ENCODE peak calls at places on chromosomes 6 and 20, in eight cellular contexts. A is body of pancreas, Y is bronchial epithelial cell, B is tibial artery, Z is AG04450, M is breast epithelium, W is lower leg skin, V is HCT116. G is an unnamed sample.

GRCh38 chr20:52497731-52498130 is 306.2 kb upstream of the ZFP64 start:
- DNase-seq in A (no peak), Y (peak; percentile 50), B (no peak), Z (no peak), M (no peak), W (no peak), V (no peak), G (no peak)

GRCh38 chr6:64672131-64672530 is 1034.9 kb downstream of the EYS start:
- DNase-seq in A (no peak), Y (no peak), B (no peak), Z (no peak), M (no peak), W (no peak), V (no peak), G (peak; percentile 35)

GRCh38 chr20:2799688-2800589 is 488 bp downstream of the CPXM1 start:
- DNase-seq in A (no peak), Y (no peak), B (no peak), Z (no peak), M (no peak), W (peak; percentile 81), V (no peak), G (peak; percentile 36)

GRCh38 chr6:81981812-81982211 is 229.3 kb upstream of the TENT5A start:
- DNase-seq in A (no peak), Y (peak; percentile 84), B (no peak), Z (peak; percentile 37), M (no peak), W (no peak), V (peak; percentile 43), G (peak; percentile 11)

GRCh38 chr6:145898376-145898775 is 65.8 kb downstream of the SHPRH start:
- DNase-seq in A (no peak), Y (peak; percentile 90), B (no peak), Z (no peak), M (no peak), W (no peak), V (no peak), G (no peak)

GRCh38 chr6:34152806-34153565 is 7.1 kb upstream of the GRM4 start:
- DNase-seq in A (no peak), Y (no peak), B (peak; percentile 48), Z (no peak), M (no peak), W (peak; percentile 72), V (no peak), G (no peak)

GRCh38 chr20:61922411-61922810 is 143.3 kb downstream of the TAF4 start:
- DNase-seq in A (no peak), Y (no peak), B (peak; percentile 20), Z (no peak), M (no peak), W (no peak), V (no peak), G (no peak)

GRCh38 chr6:49565855-49566254 is 15.4 kb downstream of the C6orf141 start:
- DNase-seq in A (no peak), Y (peak; percentile 50), B (no peak), Z (no peak), M (no peak), W (no peak), V (no peak), G (no peak)

GRCh38 chr6:80022803-80023202 is 18.4 kb downstream of the TTK start:
- DNase-seq in A (no peak), Y (peak; percentile 21), B (no peak), Z (peak; percentile 27), M (no peak), W (no peak), V (no peak), G (no peak)

GRCh38 chr20:58614366-58614765 is 36.7 kb upstream of the STX16 start:
- DNase-seq in A (no peak), Y (no peak), B (no peak), Z (no peak), M (no peak), W (no peak), V (no peak), G (no peak)

GRCh38 chr6:114068119-114068518 is 97.2 kb upstream of the HDAC2 start:
- DNase-seq in A (no peak), Y (no peak), B (no peak), Z (no peak), M (no peak), W (no peak), V (no peak), G (no peak)

DNA sequence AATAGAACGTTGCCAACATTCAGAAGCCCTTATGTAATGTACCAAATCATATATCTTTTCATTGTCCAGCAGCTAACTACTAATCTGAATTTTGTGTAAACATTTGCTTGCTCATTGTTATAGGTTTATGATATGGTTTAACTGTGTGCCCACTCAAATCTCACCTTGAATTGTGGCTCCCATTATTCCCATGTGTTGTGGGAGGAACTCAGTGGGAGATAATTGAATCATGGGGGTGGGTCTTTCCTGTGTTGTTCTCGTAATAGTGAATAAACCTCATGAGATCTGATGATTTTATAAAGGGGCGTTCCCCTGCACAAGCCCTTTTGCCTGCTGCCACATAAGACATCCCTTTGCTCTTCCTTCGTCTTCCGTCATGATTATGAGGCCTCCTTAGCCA is 91.9 kb upstream of the CLVS2 start:
- DNase-seq in A (no peak), Y (no peak), B (no peak), Z (no peak), M (no peak), W (no peak), V (no peak), G (no peak)
- TF ChIP-seq CTCF in A (no peak), Y (no peak), B (no peak), Z (no peak), M (no peak), W (no peak), V (no peak), G (no peak)

DNA sequence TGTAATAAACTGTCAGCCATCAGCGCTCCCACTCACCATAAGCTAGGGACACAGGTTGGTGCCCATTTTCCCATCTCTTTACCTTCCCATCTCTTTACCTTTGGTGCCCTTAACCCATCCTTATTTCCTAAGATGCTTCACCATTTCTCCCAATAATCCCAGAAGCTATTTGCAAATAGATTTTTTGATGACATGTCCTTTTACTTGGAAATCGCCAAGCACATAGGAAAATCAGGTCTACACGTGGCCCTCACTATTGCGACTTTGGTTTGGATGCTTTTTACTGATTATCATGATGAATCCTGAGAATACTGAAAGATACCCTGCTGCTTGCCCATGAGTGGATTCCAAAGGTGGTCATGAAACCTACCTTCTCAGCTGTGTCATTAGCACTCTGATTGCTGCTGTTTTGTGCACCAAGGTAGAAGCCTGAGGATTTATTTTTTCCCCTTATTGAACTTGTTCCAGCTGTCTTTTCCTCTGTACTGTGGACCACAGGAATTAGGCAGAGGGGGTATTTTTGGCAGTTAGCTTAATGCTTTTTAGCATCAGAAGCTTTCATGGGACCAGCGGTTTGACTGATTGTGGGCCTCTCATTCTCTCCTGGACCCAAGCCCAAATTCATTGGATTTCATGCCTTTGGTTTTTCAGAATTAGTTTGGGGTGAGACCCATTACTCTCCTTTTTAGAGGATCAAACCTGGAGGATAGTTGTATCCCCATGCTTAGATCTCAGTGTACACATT is 229.6 kb upstream of the RIN2 start:
- DNase-seq in A (no peak), Y (no peak), B (no peak), Z (no peak), M (no peak), W (peak; percentile 2), V (no peak), G (no peak)
- TF ChIP-seq CTCF in A (no peak), Y (no peak), B (no peak), Z (no peak), M (no peak), W (no peak), V (no peak), G (no peak)

GRCh38 chr20:44683263-44684046 is 31.7 kb upstream of the CCN5 start:
- DNase-seq in A (peak; percentile 69), Y (peak; percentile 56), B (peak; percentile 67), Z (no peak), M (no peak), W (no peak), V (peak; percentile 59), G (no peak)
- TF ChIP-seq CTCF in A (peak; percentile 72), Y (peak; percentile 66), B (peak; percentile 70), Z (peak; percentile 74), M (peak; percentile 47), W (no peak), V (peak; percentile 63), G (no peak)

DNA sequence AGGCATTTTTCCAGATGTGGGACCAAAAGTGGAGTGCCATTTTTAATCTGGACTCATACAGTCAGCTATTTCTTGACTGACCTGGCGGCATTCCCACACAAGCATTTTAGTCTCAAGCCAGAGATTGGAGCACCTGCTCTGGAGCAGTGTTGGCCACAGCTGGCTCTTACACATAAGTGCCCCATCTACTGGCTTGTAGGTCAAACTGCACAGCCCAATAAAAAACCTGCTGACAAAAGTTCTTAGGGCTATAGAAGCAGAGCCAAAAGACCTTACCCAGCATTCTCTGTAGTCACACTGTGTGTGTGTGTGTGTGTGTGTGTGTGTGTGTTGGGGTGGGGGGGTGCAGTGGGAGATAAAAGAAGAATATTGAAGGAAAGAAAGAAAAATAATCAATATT is 38.6 kb upstream of the SENP6 start:
- DNase-seq in A (no peak), Y (peak; percentile 60), B (no peak), Z (no peak), M (no peak), W (no peak), V (peak; percentile 48), G (peak; percentile 71)
- TF ChIP-seq CTCF in A (no peak), Y (peak; percentile 71), B (no peak), Z (peak; percentile 58), M (no peak), W (no peak), V (peak; percentile 11), G (peak; percentile 58)

GRCh38 chr20:32761831-32762753 is at the start of gene DNMT3B:
- DNase-seq in A (peak; percentile 82), Y (no peak), B (peak; percentile 83), Z (peak; percentile 34), M (peak; percentile 55), W (peak; percentile 93), V (peak; percentile 41), G (peak; percentile 88)

GRCh38 chr20:32762754-32763201 is 593 bp downstream of the DNMT3B start:
- DNase-seq in A (peak; percentile 22), Y (no peak), B (no peak), Z (no peak), M (no peak), W (no peak), V (no peak), G (peak; percentile 32)

GRCh38 chr20:32761417-32761830 is 761 bp upstream of the DNMT3B start:
- DNase-seq in A (no peak), Y (no peak), B (no peak), Z (no peak), M (no peak), W (no peak), V (no peak), G (no peak)

GRCh38 chr20:32764000-32764960 is 2.1 kb downstream of the DNMT3B start:
- DNase-seq in A (no peak), Y (no peak), B (no peak), Z (no peak), M (no peak), W (no peak), V (no peak), G (no peak)

DNA sequence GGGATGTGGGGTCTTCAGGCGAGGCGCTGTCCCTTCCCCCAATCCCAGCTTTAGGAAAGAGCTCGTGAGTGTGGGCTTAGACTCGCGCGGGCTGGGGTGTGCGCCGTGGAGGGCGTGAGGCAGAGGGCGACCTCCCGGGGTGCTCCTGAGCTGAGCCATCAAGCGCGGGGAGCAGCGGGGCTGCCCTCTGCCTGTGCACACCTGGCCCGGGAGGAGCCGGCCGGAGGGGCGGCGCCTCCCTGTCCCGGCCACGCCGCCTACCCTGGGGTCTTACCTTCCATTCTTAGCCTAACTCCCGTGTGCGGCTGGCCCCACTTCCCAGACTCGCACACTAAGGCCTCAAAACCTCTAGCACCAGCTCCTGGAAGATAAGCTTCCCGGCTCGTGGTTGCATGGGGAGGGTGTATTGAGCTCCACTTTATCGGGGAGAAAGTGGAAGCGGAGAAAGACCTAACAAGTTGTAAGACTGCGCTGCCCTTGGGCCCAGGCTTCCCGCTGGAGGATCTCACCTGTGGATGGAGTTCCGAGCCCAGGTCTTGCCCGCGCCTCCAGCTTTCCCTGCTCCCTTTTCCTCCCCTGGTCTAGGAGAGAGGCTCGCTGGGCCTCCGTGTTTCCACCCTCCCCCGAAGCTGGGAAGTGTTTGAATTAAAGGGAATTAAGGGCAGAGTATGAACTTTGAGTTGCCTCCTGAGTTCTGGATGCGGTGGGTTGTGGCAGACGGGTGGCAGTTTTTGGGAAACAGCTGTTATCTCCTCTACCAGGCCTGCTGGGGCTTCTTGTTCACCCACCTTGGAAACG is 1.2 kb downstream of the DNMT3B start:
- DNase-seq in A (peak; percentile 41), Y (no peak), B (no peak), Z (no peak), M (no peak), W (no peak), V (no peak), G (no peak)
- TF ChIP-seq CTCF in A (no peak), Y (peak; percentile 4), B (no peak), Z (no peak), M (no peak), W (no peak), V (no peak), G (no peak)